ENCODE peak calls at places on chromosomes 6 and 20, in seven cellular contexts. One of them, this sample, is unnamed.
A peak's percentile ranks its signal among the peaks of the same experiment; 100 is the strongest.

GRCh38 chr6:111222341-111222740 is 135.0 kb downstream of the SLC16A10 start:
- DNase-seq in activated naive CD4-positive, alpha-beta T cell treated with anti-CD3 and anti-CD28 coated beads, Interleukin-2, amount 50 U/mL, for 72 hours: no peak
- DNase-seq in transverse colon: no peak
- DNase-seq in AG04450: no peak
- DNase-seq in neural progenitor cell: no peak
- DNase-seq in cardiac fibroblast: no peak
- DNase-seq in EH: no peak
- DNase-seq in this sample: no peak

GRCh38 chr20:41697861-41698559 is 79.8 kb upstream of the CHD6 start:
- DNase-seq in EH: peak; percentile 54
- DNase-seq in neural progenitor cell: peak; percentile 57
- DNase-seq in AG04450: no peak
- DNase-seq in transverse colon: no peak
- DNase-seq in cardiac fibroblast: peak; percentile 56
- DNase-seq in activated naive CD4-positive, alpha-beta T cell treated with anti-CD3 and anti-CD28 coated beads, Interleukin-2, amount 50 U/mL, for 72 hours: no peak
- DNase-seq in this sample: no peak

GRCh38 chr6:133502451-133503259 is 261.5 kb downstream of the EYA4 start:
- DNase-seq in cardiac fibroblast: peak; percentile 90
- DNase-seq in activated naive CD4-positive, alpha-beta T cell treated with anti-CD3 and anti-CD28 coated beads, Interleukin-2, amount 50 U/mL, for 72 hours: no peak
- DNase-seq in transverse colon: no peak
- DNase-seq in EH: peak; percentile 75
- DNase-seq in neural progenitor cell: peak; percentile 3
- DNase-seq in AG04450: peak; percentile 81
- DNase-seq in this sample: no peak

GRCh38 chr6:131143319-131143718 is 8.1 kb downstream of the AKAP7 start:
- DNase-seq in activated naive CD4-positive, alpha-beta T cell treated with anti-CD3 and anti-CD28 coated beads, Interleukin-2, amount 50 U/mL, for 72 hours: no peak
- DNase-seq in cardiac fibroblast: no peak
- DNase-seq in EH: no peak
- DNase-seq in AG04450: no peak
- DNase-seq in neural progenitor cell: no peak
- DNase-seq in transverse colon: no peak
- DNase-seq in this sample: no peak

GRCh38 chr6:82786251-82786650 is 279.4 kb downstream of the UBE3D start:
- DNase-seq in cardiac fibroblast: no peak
- DNase-seq in neural progenitor cell: no peak
- DNase-seq in activated naive CD4-positive, alpha-beta T cell treated with anti-CD3 and anti-CD28 coated beads, Interleukin-2, amount 50 U/mL, for 72 hours: no peak
- DNase-seq in EH: no peak
- DNase-seq in transverse colon: no peak
- DNase-seq in AG04450: no peak
- DNase-seq in this sample: no peak

GRCh38 chr6:118042855-118043254 is 135.8 kb downstream of the SLC35F1 start:
- DNase-seq in EH: no peak
- DNase-seq in cardiac fibroblast: no peak
- DNase-seq in activated naive CD4-positive, alpha-beta T cell treated with anti-CD3 and anti-CD28 coated beads, Interleukin-2, amount 50 U/mL, for 72 hours: no peak
- DNase-seq in transverse colon: no peak
- DNase-seq in AG04450: no peak
- DNase-seq in neural progenitor cell: no peak
- DNase-seq in this sample: no peak

GRCh38 chr20:25325073-25325472 is 65.6 kb downstream of the ABHD12 start:
- DNase-seq in transverse colon: no peak
- DNase-seq in neural progenitor cell: no peak
- DNase-seq in activated naive CD4-positive, alpha-beta T cell treated with anti-CD3 and anti-CD28 coated beads, Interleukin-2, amount 50 U/mL, for 72 hours: no peak
- DNase-seq in cardiac fibroblast: no peak
- DNase-seq in AG04450: no peak
- DNase-seq in EH: no peak
- DNase-seq in this sample: no peak

GRCh38 chr6:33197431-33198048 is 2.9 kb downstream of the RXRB start:
- DNase-seq in cardiac fibroblast: peak; percentile 83
- DNase-seq in activated naive CD4-positive, alpha-beta T cell treated with anti-CD3 and anti-CD28 coated beads, Interleukin-2, amount 50 U/mL, for 72 hours: no peak
- DNase-seq in neural progenitor cell: peak; percentile 82
- DNase-seq in transverse colon: peak; percentile 37
- DNase-seq in AG04450: no peak
- DNase-seq in EH: peak; percentile 73
- DNase-seq in this sample: no peak

GRCh38 chr6:121776054-121776453 is 340.6 kb downstream of the GJA1 start:
- DNase-seq in AG04450: no peak
- DNase-seq in transverse colon: no peak
- DNase-seq in cardiac fibroblast: no peak
- DNase-seq in neural progenitor cell: no peak
- DNase-seq in activated naive CD4-positive, alpha-beta T cell treated with anti-CD3 and anti-CD28 coated beads, Interleukin-2, amount 50 U/mL, for 72 hours: no peak
- DNase-seq in EH: no peak
- DNase-seq in this sample: no peak

GRCh38 chr20:6623989-6624388 is 143.5 kb upstream of the BMP2 start:
- DNase-seq in cardiac fibroblast: no peak
- DNase-seq in transverse colon: no peak
- DNase-seq in AG04450: no peak
- DNase-seq in activated naive CD4-positive, alpha-beta T cell treated with anti-CD3 and anti-CD28 coated beads, Interleukin-2, amount 50 U/mL, for 72 hours: no peak
- DNase-seq in EH: no peak
- DNase-seq in neural progenitor cell: peak; percentile 69
- DNase-seq in this sample: no peak

GRCh38 chr20:9110916-9111432 is 42.1 kb downstream of the PLCB4 start:
- DNase-seq in cardiac fibroblast: no peak
- DNase-seq in EH: no peak
- DNase-seq in neural progenitor cell: no peak
- DNase-seq in AG04450: no peak
- DNase-seq in transverse colon: no peak
- DNase-seq in activated naive CD4-positive, alpha-beta T cell treated with anti-CD3 and anti-CD28 coated beads, Interleukin-2, amount 50 U/mL, for 72 hours: no peak
- DNase-seq in this sample: no peak

GRCh38 chr6:53805016-53805415 is 10.2 kb downstream of the LRRC1 start:
- DNase-seq in transverse colon: no peak
- DNase-seq in cardiac fibroblast: no peak
- DNase-seq in EH: no peak
- DNase-seq in AG04450: no peak
- DNase-seq in neural progenitor cell: no peak
- DNase-seq in activated naive CD4-positive, alpha-beta T cell treated with anti-CD3 and anti-CD28 coated beads, Interleukin-2, amount 50 U/mL, for 72 hours: no peak
- DNase-seq in this sample: no peak

This sample was measured in Peyer's patch.